ENCODE peak calls at places on chromosomes 7 and 10, in four cellular contexts. S is A549, F is IMR-90, A is tibial artery. N is an unnamed sample.

GRCh38 chr7:107078517-107078966 is 34.0 kb downstream of the PRKAR2B start:
- DNase-seq in S (peak; percentile 13), F (peak; percentile 78), A (no peak), N (peak; percentile 18)

GRCh38 chr7:117673839-117674238 is 194.0 kb downstream of the CFTR start:
- DNase-seq in S (peak; percentile 20), F (peak; percentile 67), A (no peak), N (peak; percentile 23)

GRCh38 chr10:51425431-51425830 is 274.0 kb downstream of the CSTF2T start:
- DNase-seq in S (no peak), F (no peak), A (no peak), N (no peak)

GRCh38 chr7:151990567-151990966 is 34.3 kb downstream of the GALNTL5 start:
- DNase-seq in S (no peak), F (peak; percentile 17), A (no peak), N (no peak)

GRCh38 chr7:90948085-90948484 is 316.1 kb upstream of the FZD1 start:
- DNase-seq in S (no peak), F (no peak), A (no peak), N (no peak)

GRCh38 chr7:139908792-139909191 is 79.7 kb downstream of the TBXAS1 start:
- DNase-seq in S (no peak), F (no peak), A (no peak), N (no peak)

GRCh38 chr7:25861704-25862253 is 290.2 kb upstream of the NFE2L3 start:
- DNase-seq in S (no peak), F (no peak), A (no peak), N (no peak)

GRCh38 chr7:128954830-128955797 is 17.4 kb downstream of the IRF5 start:
- DNase-seq in S (no peak), F (peak; percentile 80), A (no peak), N (no peak)

GRCh38 chr7:41648506-41648905 is 54.4 kb downstream of the INHBA start:
- DNase-seq in S (no peak), F (no peak), A (no peak), N (no peak)

GRCh38 chr10:113921571-113922370 is 67.3 kb downstream of the NHLRC2 start:
- DNase-seq in S (no peak), F (no peak), A (no peak), N (no peak)

GRCh38 chr7:16918288-16918895 is 36.6 kb upstream of the AGR3 start:
- DNase-seq in S (no peak), F (peak; percentile 64), A (no peak), N (peak; percentile 32)

GRCh38 chr7:130560972-130561371 is 69.1 kb downstream of the MEST start:
- DNase-seq in S (peak; percentile 17), F (peak; percentile 43), A (no peak), N (peak; percentile 67)

GRCh38 chr7:156642306-156643045 is 1.9 kb downstream of the RNF32 start:
- DNase-seq in S (no peak), F (no peak), A (no peak), N (no peak)

DNA sequence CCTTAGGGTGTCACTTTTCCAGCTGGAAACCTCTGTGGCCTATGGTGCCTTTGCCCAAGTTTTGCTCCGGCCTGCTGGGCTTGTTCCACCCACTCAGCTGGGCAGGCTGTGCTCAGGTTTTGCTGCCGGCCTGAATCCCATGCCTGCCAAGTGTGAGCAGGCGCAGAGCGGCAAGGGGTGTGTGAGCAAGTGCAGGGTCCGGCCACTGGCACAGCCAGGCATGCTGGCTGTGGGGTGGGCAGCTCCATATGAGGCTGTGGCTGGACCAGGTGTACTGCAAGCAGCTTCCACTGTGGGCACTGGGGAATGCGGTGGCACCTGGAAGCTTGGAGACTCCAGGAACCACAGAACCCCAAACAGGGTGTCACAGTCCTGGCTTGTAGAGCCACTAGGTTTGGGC is 92.1 kb downstream of the AUTS2 start:
- DNase-seq in S (no peak), F (no peak), A (no peak), N (no peak)
- H3K27ac ChIP-seq in S (no peak overlapping the region), F (no peak overlapping the region), A (no peak overlapping the region), N (no peak overlapping the region)

GRCh38 chr7:4202954-4203353 is 479.1 kb upstream of the FOXK1 start:
- DNase-seq in S (no peak), F (no peak), A (no peak), N (no peak)

GRCh38 chr7:4201566-4201965 is 480.5 kb upstream of the FOXK1 start:
- DNase-seq in S (no peak), F (no peak), A (no peak), N (no peak)

GRCh38 chr7:4202154-4202553 is 479.9 kb upstream of the FOXK1 start:
- DNase-seq in S (no peak), F (no peak), A (no peak), N (no peak)

GRCh38 chr7:4198301-4198700 is 483.8 kb upstream of the FOXK1 start:
- DNase-seq in S (no peak), F (no peak), A (no peak), N (no peak)

DNA sequence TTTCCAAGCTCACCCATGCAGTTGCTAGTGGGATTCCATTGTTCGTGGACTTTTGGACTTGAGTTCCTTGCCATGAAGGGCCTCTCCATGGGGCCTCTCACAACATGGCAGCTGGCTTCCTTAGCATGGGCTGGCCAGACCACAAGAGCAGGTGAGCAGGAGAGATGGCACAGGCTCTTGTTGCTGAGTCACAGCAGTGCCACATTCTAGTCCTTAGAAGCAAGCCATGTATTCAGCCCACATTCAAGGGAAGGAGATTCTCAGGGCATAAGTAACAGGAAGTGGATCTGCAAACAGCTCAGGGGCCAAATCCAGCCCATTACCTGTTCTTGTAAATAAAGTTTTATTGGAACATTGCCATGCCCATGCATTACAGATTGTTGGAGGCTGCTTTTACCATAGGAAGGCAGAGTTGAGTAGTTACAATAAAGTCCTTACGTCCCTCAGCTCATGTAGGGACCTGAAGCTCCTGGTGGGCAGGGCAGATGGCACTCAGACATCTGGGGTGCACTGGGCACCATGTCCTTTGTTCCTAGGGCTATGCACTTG is 481.5 kb upstream of the FOXK1 start:
- DNase-seq in S (no peak), F (no peak), A (no peak), N (peak; percentile 37)
- H3K27ac ChIP-seq in S (no peak overlapping the region), F (no peak overlapping the region), A (no peak overlapping the region), N (no peak overlapping the region)

DNA sequence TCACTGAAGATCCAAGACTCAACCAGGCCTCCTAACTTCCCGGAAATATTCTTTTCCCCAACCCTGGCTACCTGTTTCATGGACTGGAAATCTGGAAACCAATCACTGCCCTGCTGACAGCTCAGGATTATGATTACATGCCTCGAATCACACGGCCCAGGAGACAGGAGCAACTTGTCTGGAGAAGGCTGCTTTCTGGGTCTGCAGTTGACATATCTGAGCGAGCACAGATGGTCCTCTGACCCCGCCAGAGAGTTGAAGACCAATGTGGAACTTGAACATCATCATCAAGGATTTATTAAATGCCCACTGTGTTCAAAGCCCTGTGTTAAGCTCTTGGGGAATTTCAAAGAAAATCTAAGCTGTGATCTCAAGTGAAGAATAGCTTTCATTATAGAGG is 113.9 kb downstream of the PIP4K2A start:
- DNase-seq in S (no peak), F (no peak), A (no peak), N (no peak)
- H3K27ac ChIP-seq in S (no peak overlapping the region), F (no peak overlapping the region), A (no peak overlapping the region), N (no peak overlapping the region)

DNA sequence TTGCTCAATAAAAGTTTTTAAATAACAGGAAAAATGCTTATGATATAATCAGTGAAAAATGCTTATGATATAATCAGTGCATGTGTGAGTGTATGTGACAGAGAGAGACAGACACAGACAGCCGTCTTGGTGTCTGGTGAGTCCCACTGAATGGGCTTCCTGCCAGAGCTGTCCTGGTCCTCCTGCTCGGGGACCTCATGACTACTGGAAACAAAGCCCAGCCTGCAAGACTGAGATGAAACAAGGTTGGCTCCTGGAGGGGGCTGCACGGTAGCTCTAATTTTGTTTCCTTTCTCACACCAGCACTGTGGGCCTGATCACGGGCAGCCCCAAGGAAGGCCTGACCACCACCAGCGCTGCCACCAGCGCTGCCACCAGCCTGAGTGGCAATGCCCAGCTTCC is 57.3 kb downstream of the NRP1 start:
- DNase-seq in S (no peak), F (peak; percentile 47), A (peak; percentile 75), N (no peak)
- H3K27ac ChIP-seq in S (peak overlapping the region; percentile 92), F (peak overlapping the region; percentile 36), A (peak overlapping the region; percentile 66), N (no peak overlapping the region)

GRCh38 chr10:68878463-68878862 is 22.7 kb upstream of the DDX50 start:
- DNase-seq in S (no peak), F (no peak), A (no peak), N (no peak)
- H3K27ac ChIP-seq in S (no peak overlapping the region), F (no peak overlapping the region), A (no peak overlapping the region), N (no peak overlapping the region)

GRCh38 chr7:44750921-44751571 is 2.4 kb downstream of the ZMIZ2 start:
- DNase-seq in S (no peak), F (peak; percentile 52), A (no peak), N (no peak)
- H3K27ac ChIP-seq in S (no peak overlapping the region), F (no peak overlapping the region), A (no peak overlapping the region), N (no peak overlapping the region)

GRCh38 chr10:126374435-126374834 is 13.8 kb downstream of the ADAM12 start:
- DNase-seq in S (no peak), F (no peak), A (no peak), N (no peak)

GRCh38 chr10:126373137-126373536 is 15.1 kb downstream of the ADAM12 start:
- DNase-seq in S (no peak), F (peak; percentile 50), A (no peak), N (no peak)

GRCh38 chr10:126375299-126375698 is 13.0 kb downstream of the ADAM12 start:
- DNase-seq in S (no peak), F (no peak), A (no peak), N (no peak)

GRCh38 chr10:126372359-126372758 is 15.9 kb downstream of the ADAM12 start:
- DNase-seq in S (no peak), F (no peak), A (no peak), N (no peak)

DNA sequence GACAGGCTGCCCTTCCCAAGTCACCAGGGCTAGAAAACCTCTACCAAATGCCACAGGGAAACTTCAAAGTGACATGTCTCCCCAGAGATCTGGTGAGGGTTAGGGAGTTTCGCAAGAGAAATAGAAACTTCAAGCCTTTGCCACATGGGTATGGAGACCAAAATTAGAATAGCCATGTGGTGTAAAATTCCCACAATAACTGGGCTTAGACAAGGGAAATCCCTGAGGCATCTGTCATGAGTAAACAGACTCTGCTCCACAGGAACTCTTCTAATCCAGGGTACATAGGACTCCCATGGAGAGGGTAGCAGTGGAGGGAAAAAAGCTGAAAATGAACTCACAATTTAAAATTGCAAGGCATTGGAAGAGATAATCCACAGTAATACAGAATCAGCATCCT is 14.3 kb downstream of the ADAM12 start:
- DNase-seq in S (no peak), F (peak; percentile 66), A (no peak), N (no peak)
- H3K27ac ChIP-seq in S (no peak overlapping the region), F (no peak overlapping the region), A (no peak overlapping the region), N (no peak overlapping the region)

GRCh38 chr7:29278362-29279070 is 83.9 kb downstream of the CHN2 start:
- DNase-seq in S (no peak), F (no peak), A (no peak), N (no peak)

GRCh38 chr7:29285451-29285807 is 90.9 kb downstream of the CHN2 start:
- DNase-seq in S (peak; percentile 27), F (peak; percentile 37), A (no peak), N (peak; percentile 99)

GRCh38 chr7:29282819-29283414 is 88.3 kb downstream of the CHN2 start:
- DNase-seq in S (no peak), F (no peak), A (no peak), N (no peak)

GRCh38 chr7:29284586-29285450 is 90.2 kb downstream of the CHN2 start:
- DNase-seq in S (no peak), F (no peak), A (no peak), N (no peak)

GRCh38 chr7:29281782-29282541 is 87.4 kb downstream of the CHN2 start:
- DNase-seq in S (no peak), F (no peak), A (no peak), N (peak; percentile 97)
- H3K27ac ChIP-seq in S (no peak overlapping the region), F (no peak overlapping the region), A (no peak overlapping the region), N (peak overlapping the region; percentile 91)